ENCODE peak calls at places on chromosomes 2 and 18, in nine cellular contexts. One of them, this sample, is unnamed.

GRCh38 chr2:134167015-134167414 is 86.9 kb upstream of the MGAT5 start:
- DNase-seq in H9: no peak
- DNase-seq in IMR-90: peak; percentile 70
- DNase-seq in mesenchymal stem cell: peak; percentile 66
- DNase-seq in MM.1S: no peak
- DNase-seq in neural progenitor cell: no peak
- DNase-seq in endothelial cell of umbilical vein: no peak
- DNase-seq in A549: no peak
- DNase-seq in OCI-LY7: no peak
- DNase-seq in this sample: no peak

GRCh38 chr2:219430633-219431615 is 3.7 kb upstream of the SPEG start:
- DNase-seq in H9: peak; percentile 62
- DNase-seq in IMR-90: peak; percentile 55
- DNase-seq in mesenchymal stem cell: peak; percentile 61
- DNase-seq in MM.1S: no peak
- DNase-seq in neural progenitor cell: peak; percentile 64
- DNase-seq in endothelial cell of umbilical vein: peak; percentile 27
- DNase-seq in A549: peak; percentile 46
- DNase-seq in OCI-LY7: peak; percentile 27
- DNase-seq in this sample: peak; percentile 54

GRCh38 chr2:105929506-105929905 is 184.8 kb downstream of the NCK2 start:
- DNase-seq in H9: no peak
- DNase-seq in IMR-90: no peak
- DNase-seq in mesenchymal stem cell: no peak
- DNase-seq in MM.1S: no peak
- DNase-seq in neural progenitor cell: no peak
- DNase-seq in endothelial cell of umbilical vein: peak; percentile 75
- DNase-seq in A549: no peak
- DNase-seq in OCI-LY7: no peak
- DNase-seq in this sample: no peak

GRCh38 chr2:215145611-215146010 is 7.2 kb upstream of the ABCA12 start:
- DNase-seq in H9: no peak
- DNase-seq in IMR-90: no peak
- DNase-seq in mesenchymal stem cell: no peak
- DNase-seq in MM.1S: no peak
- DNase-seq in neural progenitor cell: no peak
- DNase-seq in endothelial cell of umbilical vein: no peak
- DNase-seq in A549: no peak
- DNase-seq in OCI-LY7: no peak
- DNase-seq in this sample: no peak

GRCh38 chr2:200509227-200509607 is 651 bp downstream of the KCTD18 start:
- DNase-seq in H9: no peak
- DNase-seq in IMR-90: no peak
- DNase-seq in mesenchymal stem cell: peak; percentile 23
- DNase-seq in MM.1S: no peak
- DNase-seq in neural progenitor cell: peak; percentile 20
- DNase-seq in endothelial cell of umbilical vein: no peak
- DNase-seq in A549: peak; percentile 20
- DNase-seq in OCI-LY7: peak; percentile 7
- DNase-seq in this sample: peak; percentile 12

GRCh38 chr2:207823865-207824264 is 54.2 kb upstream of the FZD5 start:
- DNase-seq in H9: no peak
- DNase-seq in IMR-90: no peak
- DNase-seq in mesenchymal stem cell: no peak
- DNase-seq in MM.1S: no peak
- DNase-seq in neural progenitor cell: no peak
- DNase-seq in endothelial cell of umbilical vein: no peak
- DNase-seq in A549: no peak
- DNase-seq in OCI-LY7: no peak
- DNase-seq in this sample: no peak

GRCh38 chr2:231726276-231726675 is 18.0 kb downstream of the PTMA start:
- DNase-seq in H9: no peak
- DNase-seq in IMR-90: no peak
- DNase-seq in mesenchymal stem cell: no peak
- DNase-seq in MM.1S: no peak
- DNase-seq in neural progenitor cell: no peak
- DNase-seq in endothelial cell of umbilical vein: no peak
- DNase-seq in A549: no peak
- DNase-seq in OCI-LY7: no peak
- DNase-seq in this sample: no peak

GRCh38 chr2:232276739-232277313 is 101.7 kb upstream of the ALPP start:
- DNase-seq in H9: peak; percentile 58
- DNase-seq in IMR-90: no peak
- DNase-seq in mesenchymal stem cell: no peak
- DNase-seq in MM.1S: peak; percentile 18
- DNase-seq in neural progenitor cell: no peak
- DNase-seq in endothelial cell of umbilical vein: no peak
- DNase-seq in A549: no peak
- DNase-seq in OCI-LY7: no peak
- DNase-seq in this sample: peak; percentile 56

GRCh38 chr2:457287-457686 is 169.4 kb upstream of the ALKAL2 start:
- DNase-seq in H9: no peak
- DNase-seq in IMR-90: no peak
- DNase-seq in mesenchymal stem cell: no peak
- DNase-seq in MM.1S: no peak
- DNase-seq in neural progenitor cell: no peak
- DNase-seq in endothelial cell of umbilical vein: no peak
- DNase-seq in A549: no peak
- DNase-seq in OCI-LY7: no peak
- DNase-seq in this sample: no peak

GRCh38 chr2:455046-455705 is 167.3 kb upstream of the ALKAL2 start:
- DNase-seq in H9: no peak
- DNase-seq in IMR-90: no peak
- DNase-seq in mesenchymal stem cell: no peak
- DNase-seq in MM.1S: no peak
- DNase-seq in neural progenitor cell: no peak
- DNase-seq in endothelial cell of umbilical vein: no peak
- DNase-seq in A549: no peak
- DNase-seq in OCI-LY7: no peak
- DNase-seq in this sample: no peak

GRCh38 chr2:457792-458430 is 170.0 kb upstream of the ALKAL2 start:
- DNase-seq in H9: no peak
- DNase-seq in IMR-90: no peak
- DNase-seq in mesenchymal stem cell: no peak
- DNase-seq in MM.1S: no peak
- DNase-seq in neural progenitor cell: no peak
- DNase-seq in endothelial cell of umbilical vein: no peak
- DNase-seq in A549: no peak
- DNase-seq in OCI-LY7: no peak
- DNase-seq in this sample: no peak

GRCh38 chr2:458431-458827 is 170.5 kb upstream of the ALKAL2 start:
- DNase-seq in H9: no peak
- DNase-seq in IMR-90: no peak
- DNase-seq in mesenchymal stem cell: no peak
- DNase-seq in MM.1S: no peak
- DNase-seq in neural progenitor cell: peak; percentile 58
- DNase-seq in endothelial cell of umbilical vein: no peak
- DNase-seq in A549: no peak
- DNase-seq in OCI-LY7: no peak
- DNase-seq in this sample: no peak

DNA sequence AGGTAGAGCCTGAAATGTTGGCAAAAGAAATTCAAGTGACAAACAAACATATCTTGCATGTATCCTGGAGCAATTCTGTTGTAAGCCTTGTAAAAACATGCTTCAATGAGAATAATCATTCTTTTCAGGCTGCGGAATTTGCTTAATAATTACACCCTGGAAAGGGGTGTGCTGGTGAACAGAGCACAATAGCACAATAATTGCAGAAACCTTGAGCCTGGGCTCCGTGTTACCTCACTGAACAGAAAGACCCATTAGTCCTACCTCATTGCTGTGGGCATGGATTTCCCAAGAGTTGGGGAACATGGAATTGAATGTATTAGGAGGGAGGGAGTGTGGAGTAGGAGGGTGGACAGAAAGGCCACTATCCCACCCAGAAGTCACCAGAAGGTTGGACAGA is 168.0 kb upstream of the ALKAL2 start:
- DNase-seq in H9: no peak
- DNase-seq in IMR-90: no peak
- DNase-seq in mesenchymal stem cell: no peak
- DNase-seq in MM.1S: no peak
- DNase-seq in neural progenitor cell: no peak
- DNase-seq in endothelial cell of umbilical vein: no peak
- DNase-seq in A549: no peak
- DNase-seq in OCI-LY7: no peak
- DNase-seq in this sample: no peak
- H3K4me2 ChIP-seq in H9: no peak overlapping the region
- H3K4me2 ChIP-seq in IMR-90: no peak overlapping the region
- H3K4me2 ChIP-seq in mesenchymal stem cell: no peak overlapping the region
- H3K4me2 ChIP-seq in MM.1S: no peak overlapping the region
- H3K4me2 ChIP-seq in neural progenitor cell: no peak overlapping the region
- H3K4me2 ChIP-seq in endothelial cell of umbilical vein: no peak overlapping the region
- H3K4me2 ChIP-seq in A549: no peak overlapping the region
- H3K4me2 ChIP-seq in OCI-LY7: no peak overlapping the region
- H3K4me2 ChIP-seq in this sample: no peak overlapping the region

DNA sequence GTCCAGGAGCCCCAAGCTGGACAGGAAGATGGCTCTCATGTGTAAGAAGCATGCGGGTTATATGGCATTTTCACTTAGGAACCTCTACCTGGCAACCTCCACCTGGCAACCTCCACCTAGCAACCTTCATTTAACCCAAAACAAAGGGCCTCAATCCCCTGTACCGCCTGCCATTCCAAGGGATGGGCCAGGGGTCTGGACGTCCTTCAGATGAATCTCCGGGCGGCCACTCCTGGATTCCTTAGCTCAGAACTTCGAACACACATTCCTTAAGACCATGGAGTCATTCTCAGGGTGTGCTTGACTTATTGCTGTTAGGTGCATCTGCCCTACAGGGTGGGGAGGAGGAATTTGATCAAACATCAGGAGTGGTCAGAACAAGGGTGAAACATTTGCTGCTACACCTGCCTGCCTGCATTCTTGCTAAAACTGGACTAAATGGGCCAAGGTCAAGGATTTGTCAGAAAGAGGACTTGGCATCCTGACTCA is 277.6 kb downstream of the PHLPP1 start:
- DNase-seq in H9: no peak
- DNase-seq in IMR-90: no peak
- DNase-seq in mesenchymal stem cell: no peak
- DNase-seq in MM.1S: no peak
- DNase-seq in neural progenitor cell: no peak
- DNase-seq in endothelial cell of umbilical vein: no peak
- DNase-seq in A549: no peak
- DNase-seq in OCI-LY7: no peak
- DNase-seq in this sample: no peak
- H3K4me2 ChIP-seq in H9: no peak overlapping the region
- H3K4me2 ChIP-seq in IMR-90: no peak overlapping the region
- H3K4me2 ChIP-seq in mesenchymal stem cell: no peak overlapping the region
- H3K4me2 ChIP-seq in MM.1S: no peak overlapping the region
- H3K4me2 ChIP-seq in neural progenitor cell: no peak overlapping the region
- H3K4me2 ChIP-seq in endothelial cell of umbilical vein: no peak overlapping the region
- H3K4me2 ChIP-seq in A549: no peak overlapping the region
- H3K4me2 ChIP-seq in OCI-LY7: no peak overlapping the region
- H3K4me2 ChIP-seq in this sample: no peak overlapping the region

GRCh38 chr2:222670191-222671038 is 1.0 kb upstream of the MOGAT1 start:
- DNase-seq in H9: no peak
- DNase-seq in IMR-90: no peak
- DNase-seq in mesenchymal stem cell: no peak
- DNase-seq in MM.1S: no peak
- DNase-seq in neural progenitor cell: no peak
- DNase-seq in endothelial cell of umbilical vein: no peak
- DNase-seq in A549: no peak
- DNase-seq in OCI-LY7: no peak
- DNase-seq in this sample: no peak
- H3K4me2 ChIP-seq in H9: peak overlapping the region; percentile 84
- H3K4me2 ChIP-seq in IMR-90: no peak overlapping the region
- H3K4me2 ChIP-seq in mesenchymal stem cell: no peak overlapping the region
- H3K4me2 ChIP-seq in MM.1S: no peak overlapping the region
- H3K4me2 ChIP-seq in neural progenitor cell: peak overlapping the region; percentile 84
- H3K4me2 ChIP-seq in endothelial cell of umbilical vein: no peak overlapping the region
- H3K4me2 ChIP-seq in A549: no peak overlapping the region
- H3K4me2 ChIP-seq in OCI-LY7: no peak overlapping the region
- H3K4me2 ChIP-seq in this sample: no peak overlapping the region

GRCh38 chr2:152646775-152647174 is 70.5 kb downstream of the PRPF40A start:
- DNase-seq in H9: no peak
- DNase-seq in IMR-90: peak; percentile 95
- DNase-seq in mesenchymal stem cell: peak; percentile 67
- DNase-seq in MM.1S: no peak
- DNase-seq in neural progenitor cell: no peak
- DNase-seq in endothelial cell of umbilical vein: peak; percentile 20
- DNase-seq in A549: peak; percentile 36
- DNase-seq in OCI-LY7: no peak
- DNase-seq in this sample: peak; percentile 68
- H3K4me2 ChIP-seq in H9: no peak overlapping the region
- H3K4me2 ChIP-seq in IMR-90: no peak overlapping the region
- H3K4me2 ChIP-seq in mesenchymal stem cell: no peak overlapping the region
- H3K4me2 ChIP-seq in MM.1S: no peak overlapping the region
- H3K4me2 ChIP-seq in neural progenitor cell: no peak overlapping the region
- H3K4me2 ChIP-seq in endothelial cell of umbilical vein: no peak overlapping the region
- H3K4me2 ChIP-seq in A549: no peak overlapping the region
- H3K4me2 ChIP-seq in OCI-LY7: no peak overlapping the region
- H3K4me2 ChIP-seq in this sample: no peak overlapping the region

GRCh38 chr2:127225186-127225960 is 5.3 kb upstream of the CYP27C1 start:
- DNase-seq in H9: no peak
- DNase-seq in IMR-90: peak; percentile 72
- DNase-seq in mesenchymal stem cell: peak; percentile 91
- DNase-seq in MM.1S: no peak
- DNase-seq in neural progenitor cell: no peak
- DNase-seq in endothelial cell of umbilical vein: no peak
- DNase-seq in A549: no peak
- DNase-seq in OCI-LY7: no peak
- DNase-seq in this sample: peak; percentile 18
- H3K4me2 ChIP-seq in H9: no peak overlapping the region
- H3K4me2 ChIP-seq in IMR-90: peak overlapping the region; percentile 5
- H3K4me2 ChIP-seq in mesenchymal stem cell: peak overlapping the region; percentile 63
- H3K4me2 ChIP-seq in MM.1S: no peak overlapping the region
- H3K4me2 ChIP-seq in neural progenitor cell: no peak overlapping the region
- H3K4me2 ChIP-seq in endothelial cell of umbilical vein: no peak overlapping the region
- H3K4me2 ChIP-seq in A549: peak overlapping the region; percentile 84
- H3K4me2 ChIP-seq in OCI-LY7: no peak overlapping the region
- H3K4me2 ChIP-seq in this sample: no peak overlapping the region

DNA sequence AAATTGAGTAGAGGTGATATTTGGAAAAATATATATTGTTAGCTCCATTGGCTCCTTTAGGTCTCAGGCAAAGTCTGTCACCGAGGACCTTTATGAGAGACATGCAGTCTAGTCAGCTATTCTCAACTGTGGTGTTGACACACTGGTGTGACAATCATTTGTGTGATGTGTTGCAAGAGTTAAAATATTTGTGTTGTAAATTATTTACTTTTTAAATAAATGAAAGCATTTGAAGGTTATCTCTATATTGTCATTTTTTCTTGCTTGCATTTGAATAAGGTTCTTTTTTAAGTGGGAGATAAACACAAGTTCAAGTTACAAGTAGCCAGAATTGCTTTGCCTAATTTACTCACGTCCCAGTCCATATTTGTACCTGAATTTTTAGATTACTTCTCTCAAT is 4.3 kb downstream of the REL start:
- DNase-seq in H9: no peak
- DNase-seq in IMR-90: no peak
- DNase-seq in mesenchymal stem cell: no peak
- DNase-seq in MM.1S: no peak
- DNase-seq in neural progenitor cell: no peak
- DNase-seq in endothelial cell of umbilical vein: peak; percentile 18
- DNase-seq in A549: peak; percentile 46
- DNase-seq in OCI-LY7: no peak
- DNase-seq in this sample: no peak
- H3K4me2 ChIP-seq in H9: no peak overlapping the region
- H3K4me2 ChIP-seq in IMR-90: no peak overlapping the region
- H3K4me2 ChIP-seq in mesenchymal stem cell: no peak overlapping the region
- H3K4me2 ChIP-seq in MM.1S: no peak overlapping the region
- H3K4me2 ChIP-seq in neural progenitor cell: no peak overlapping the region
- H3K4me2 ChIP-seq in endothelial cell of umbilical vein: peak overlapping the region; percentile 100
- H3K4me2 ChIP-seq in A549: peak overlapping the region; percentile 97
- H3K4me2 ChIP-seq in OCI-LY7: peak overlapping the region; percentile 82
- H3K4me2 ChIP-seq in this sample: no peak overlapping the region